ENCODE peak calls at places on chromosome 2, in nine cellular contexts. R, U, S, E, P, B, X, D and L are unnamed samples.

GRCh38 chr2:26754972-26755670 is 9.0 kb upstream of the SLC35F6 start:
- DNase-seq in X (no peak), R (no peak), D (no peak), U (no peak), B (no peak), P (no peak), S (no peak), E (no peak), L (no peak)

GRCh38 chr2:217822296-217823252 is 180.2 kb downstream of the TNS1 start:
- DNase-seq in U (no peak), X (no peak), P (no peak), E (peak), B (no peak), D (no peak), R (no peak), S (peak), L (no peak)

GRCh38 chr2:230434677-230435324 is 18.8 kb downstream of the SP100 start:
- DNase-seq in X (no peak), S (no peak), B (no peak), P (no peak), U (no peak), D (no peak), E (no peak), R (no peak), L (no peak)

GRCh38 chr2:197189770-197190434 is 120.7 kb downstream of the ANKRD44 start:
- DNase-seq in P (no peak), B (no peak), D (no peak), E (no peak), S (no peak), U (no peak), R (no peak), X (no peak), L (no peak)

GRCh38 chr2:85577386-85578242 is at the start of gene VAMP8:
- DNase-seq in U (peak), R (no peak), S (no peak), D (no peak), B (peak), X (peak), E (no peak), P (no peak), L (no peak)

GRCh38 chr2:156536534-156536933 is 100.4 kb downstream of the GPD2 start:
- DNase-seq in E (no peak), S (no peak), B (no peak), X (no peak), R (no peak), D (no peak), U (no peak), P (no peak), L (no peak)

GRCh38 chr2:216911886-216912285 is 52.0 kb upstream of the TNP1 start:
- DNase-seq in D (no peak), X (no peak), E (no peak), B (no peak), P (no peak), R (no peak), U (no peak), S (no peak), L (no peak)

GRCh38 chr2:240949791-240950705 is 43.9 kb downstream of the CROCC2 start:
- DNase-seq in X (no peak), P (no peak), B (no peak), E (no peak), S (no peak), R (no peak), U (no peak), D (peak), L (no peak)

GRCh38 chr2:223054193-223054781 is 2.3 kb downstream of the KCNE4 start:
- DNase-seq in U (no peak), E (peak), R (no peak), X (no peak), D (no peak), P (no peak), S (no peak), B (no peak), L (peak)

GRCh38 chr2:69177063-69177771 is 164.2 kb downstream of the ANTXR1 start:
- DNase-seq in E (peak), U (no peak), X (no peak), D (no peak), R (peak), P (peak), S (no peak), B (no peak), L (peak)

GRCh38 chr2:20326163-20326780 is 24.4 kb downstream of the PUM2 start:
- DNase-seq in B (peak), X (peak), U (no peak), E (peak), D (no peak), R (no peak), S (peak), P (no peak), L (no peak)

GRCh38 chr2:125736306-125736705 is 919.7 kb upstream of the GYPC start:
- DNase-seq in X (no peak), D (no peak), R (no peak), E (no peak), S (no peak), U (no peak), B (no peak), P (no peak), L (no peak)

GRCh38 chr2:163266772-163267171 is 428.2 kb upstream of the KCNH7 start:
- DNase-seq in D (no peak), U (no peak), P (no peak), S (no peak), E (peak), B (no peak), X (no peak), R (peak), L (no peak)

GRCh38 chr2:109210431-109211200 is 81.6 kb downstream of the SH3RF3 start:
- DNase-seq in U (peak), R (no peak), S (no peak), X (no peak), B (no peak), E (peak), P (no peak), D (no peak), L (no peak)